ENCODE peak calls at places on chromosomes 6 and 20, in eight cellular contexts. One of them, this sample, is unnamed.
A peak's percentile ranks its signal among the peaks of the same experiment; 100 is the strongest.

GRCh38 chr20:4898282-4898681 is 103.0 kb downstream of the SLC23A2 start:
- DNase-seq in SW480: peak; percentile 96
- DNase-seq in NCI-H524: no peak
- DNase-seq in activated CD4-positive, alpha-beta T cell treated with anti-CD3 and anti-CD28 coated beads, Interleukin-2, amount 50 U/mL, for 24 hours: no peak
- DNase-seq in A673: no peak
- DNase-seq in Daoy: peak; percentile 81
- DNase-seq in activated T-cell treated with anti-CD3 and anti-CD28 coated beads, Interleukin-2, amount 50 U/mL, for 72 hours: no peak
- DNase-seq in effector memory CD4-positive, alpha-beta T cell: no peak
- DNase-seq in this sample: no peak

GRCh38 chr6:296151-297122 is 4.2 kb downstream of the DUSP22 start:
- DNase-seq in activated CD4-positive, alpha-beta T cell treated with anti-CD3 and anti-CD28 coated beads, Interleukin-2, amount 50 U/mL, for 24 hours: no peak
- DNase-seq in A673: no peak
- DNase-seq in effector memory CD4-positive, alpha-beta T cell: no peak
- DNase-seq in Daoy: peak; percentile 71
- DNase-seq in activated T-cell treated with anti-CD3 and anti-CD28 coated beads, Interleukin-2, amount 50 U/mL, for 72 hours: peak; percentile 27
- DNase-seq in NCI-H524: no peak
- DNase-seq in SW480: no peak
- DNase-seq in this sample: no peak

GRCh38 chr20:19968488-19969073 is 48.6 kb upstream of the NAA20 start:
- DNase-seq in SW480: peak; percentile 99
- DNase-seq in activated T-cell treated with anti-CD3 and anti-CD28 coated beads, Interleukin-2, amount 50 U/mL, for 72 hours: no peak
- DNase-seq in activated CD4-positive, alpha-beta T cell treated with anti-CD3 and anti-CD28 coated beads, Interleukin-2, amount 50 U/mL, for 24 hours: no peak
- DNase-seq in effector memory CD4-positive, alpha-beta T cell: no peak
- DNase-seq in A673: no peak
- DNase-seq in NCI-H524: no peak
- DNase-seq in Daoy: no peak
- DNase-seq in this sample: no peak

GRCh38 chr6:88165087-88165876 is 865 bp downstream of the CNR1 start:
- DNase-seq in activated T-cell treated with anti-CD3 and anti-CD28 coated beads, Interleukin-2, amount 50 U/mL, for 72 hours: no peak
- DNase-seq in activated CD4-positive, alpha-beta T cell treated with anti-CD3 and anti-CD28 coated beads, Interleukin-2, amount 50 U/mL, for 24 hours: no peak
- DNase-seq in effector memory CD4-positive, alpha-beta T cell: no peak
- DNase-seq in Daoy: no peak
- DNase-seq in NCI-H524: peak; percentile 56
- DNase-seq in A673: no peak
- DNase-seq in SW480: no peak
- DNase-seq in this sample: no peak

GRCh38 chr6:67854098-67854497 is 781.0 kb upstream of the ADGRB3 start:
- DNase-seq in effector memory CD4-positive, alpha-beta T cell: no peak
- DNase-seq in A673: no peak
- DNase-seq in Daoy: no peak
- DNase-seq in SW480: no peak
- DNase-seq in NCI-H524: no peak
- DNase-seq in activated T-cell treated with anti-CD3 and anti-CD28 coated beads, Interleukin-2, amount 50 U/mL, for 72 hours: no peak
- DNase-seq in activated CD4-positive, alpha-beta T cell treated with anti-CD3 and anti-CD28 coated beads, Interleukin-2, amount 50 U/mL, for 24 hours: no peak
- DNase-seq in this sample: no peak

GRCh38 chr6:140052757-140053729 is 678.6 kb upstream of the CITED2 start:
- DNase-seq in activated CD4-positive, alpha-beta T cell treated with anti-CD3 and anti-CD28 coated beads, Interleukin-2, amount 50 U/mL, for 24 hours: no peak
- DNase-seq in activated T-cell treated with anti-CD3 and anti-CD28 coated beads, Interleukin-2, amount 50 U/mL, for 72 hours: no peak
- DNase-seq in A673: peak; percentile 79
- DNase-seq in effector memory CD4-positive, alpha-beta T cell: no peak
- DNase-seq in SW480: no peak
- DNase-seq in Daoy: peak; percentile 36
- DNase-seq in NCI-H524: peak; percentile 47
- DNase-seq in this sample: no peak

GRCh38 chr6:10451828-10452509 is 37.1 kb upstream of the TFAP2A start:
- DNase-seq in effector memory CD4-positive, alpha-beta T cell: no peak
- DNase-seq in NCI-H524: no peak
- DNase-seq in activated T-cell treated with anti-CD3 and anti-CD28 coated beads, Interleukin-2, amount 50 U/mL, for 72 hours: no peak
- DNase-seq in SW480: peak; percentile 59
- DNase-seq in Daoy: peak; percentile 99
- DNase-seq in activated CD4-positive, alpha-beta T cell treated with anti-CD3 and anti-CD28 coated beads, Interleukin-2, amount 50 U/mL, for 24 hours: no peak
- DNase-seq in A673: peak; percentile 73
- DNase-seq in this sample: no peak

GRCh38 chr6:93305088-93305487 is 114.3 kb downstream of the EPHA7 start:
- DNase-seq in activated CD4-positive, alpha-beta T cell treated with anti-CD3 and anti-CD28 coated beads, Interleukin-2, amount 50 U/mL, for 24 hours: no peak
- DNase-seq in Daoy: no peak
- DNase-seq in A673: no peak
- DNase-seq in activated T-cell treated with anti-CD3 and anti-CD28 coated beads, Interleukin-2, amount 50 U/mL, for 72 hours: no peak
- DNase-seq in effector memory CD4-positive, alpha-beta T cell: no peak
- DNase-seq in NCI-H524: no peak
- DNase-seq in SW480: no peak
- DNase-seq in this sample: no peak

GRCh38 chr20:15196580-15197255 is 859.3 kb upstream of the FLRT3 start:
- DNase-seq in Daoy: no peak
- DNase-seq in SW480: no peak
- DNase-seq in A673: no peak
- DNase-seq in activated T-cell treated with anti-CD3 and anti-CD28 coated beads, Interleukin-2, amount 50 U/mL, for 72 hours: no peak
- DNase-seq in effector memory CD4-positive, alpha-beta T cell: no peak
- DNase-seq in activated CD4-positive, alpha-beta T cell treated with anti-CD3 and anti-CD28 coated beads, Interleukin-2, amount 50 U/mL, for 24 hours: no peak
- DNase-seq in NCI-H524: peak; percentile 50
- DNase-seq in this sample: no peak

GRCh38 chr6:159193923-159194322 is 24.7 kb downstream of the FNDC1 start:
- DNase-seq in Daoy: no peak
- DNase-seq in SW480: no peak
- DNase-seq in activated T-cell treated with anti-CD3 and anti-CD28 coated beads, Interleukin-2, amount 50 U/mL, for 72 hours: no peak
- DNase-seq in NCI-H524: no peak
- DNase-seq in effector memory CD4-positive, alpha-beta T cell: no peak
- DNase-seq in activated CD4-positive, alpha-beta T cell treated with anti-CD3 and anti-CD28 coated beads, Interleukin-2, amount 50 U/mL, for 24 hours: no peak
- DNase-seq in A673: no peak
- DNase-seq in this sample: no peak

GRCh38 chr6:107180114-107180513 is 64.8 kb upstream of the BEND3 start:
- DNase-seq in activated T-cell treated with anti-CD3 and anti-CD28 coated beads, Interleukin-2, amount 50 U/mL, for 72 hours: no peak
- DNase-seq in Daoy: no peak
- DNase-seq in NCI-H524: no peak
- DNase-seq in effector memory CD4-positive, alpha-beta T cell: no peak
- DNase-seq in SW480: no peak
- DNase-seq in activated CD4-positive, alpha-beta T cell treated with anti-CD3 and anti-CD28 coated beads, Interleukin-2, amount 50 U/mL, for 24 hours: no peak
- DNase-seq in A673: no peak
- DNase-seq in this sample: no peak

GRCh38 chr20:13913517-13913916 is 76.9 kb downstream of the SEL1L2 start:
- DNase-seq in Daoy: no peak
- DNase-seq in SW480: no peak
- DNase-seq in A673: no peak
- DNase-seq in activated T-cell treated with anti-CD3 and anti-CD28 coated beads, Interleukin-2, amount 50 U/mL, for 72 hours: no peak
- DNase-seq in NCI-H524: no peak
- DNase-seq in effector memory CD4-positive, alpha-beta T cell: no peak
- DNase-seq in activated CD4-positive, alpha-beta T cell treated with anti-CD3 and anti-CD28 coated beads, Interleukin-2, amount 50 U/mL, for 24 hours: no peak
- DNase-seq in this sample: no peak

GRCh38 chr6:63739094-63739687 is 103.6 kb downstream of the PHF3 start:
- DNase-seq in activated T-cell treated with anti-CD3 and anti-CD28 coated beads, Interleukin-2, amount 50 U/mL, for 72 hours: no peak
- DNase-seq in SW480: no peak
- DNase-seq in Daoy: no peak
- DNase-seq in A673: no peak
- DNase-seq in effector memory CD4-positive, alpha-beta T cell: no peak
- DNase-seq in NCI-H524: no peak
- DNase-seq in activated CD4-positive, alpha-beta T cell treated with anti-CD3 and anti-CD28 coated beads, Interleukin-2, amount 50 U/mL, for 24 hours: no peak
- DNase-seq in this sample: no peak

GRCh38 chr6:106097368-106098231 is 11.5 kb downstream of the PRDM1 start:
- DNase-seq in NCI-H524: no peak
- DNase-seq in SW480: peak; percentile 67
- DNase-seq in effector memory CD4-positive, alpha-beta T cell: peak; percentile 35
- DNase-seq in activated T-cell treated with anti-CD3 and anti-CD28 coated beads, Interleukin-2, amount 50 U/mL, for 72 hours: peak; percentile 56
- DNase-seq in Daoy: no peak
- DNase-seq in A673: peak; percentile 14
- DNase-seq in activated CD4-positive, alpha-beta T cell treated with anti-CD3 and anti-CD28 coated beads, Interleukin-2, amount 50 U/mL, for 24 hours: no peak
- DNase-seq in this sample: peak; percentile 17

GRCh38 chr6:81753709-81754678 is 1.5 kb upstream of the TENT5A start:
- DNase-seq in NCI-H524: peak; percentile 78
- DNase-seq in A673: peak; percentile 80
- DNase-seq in activated T-cell treated with anti-CD3 and anti-CD28 coated beads, Interleukin-2, amount 50 U/mL, for 72 hours: peak; percentile 90
- DNase-seq in activated CD4-positive, alpha-beta T cell treated with anti-CD3 and anti-CD28 coated beads, Interleukin-2, amount 50 U/mL, for 24 hours: peak; percentile 78
- DNase-seq in SW480: peak; percentile 67
- DNase-seq in effector memory CD4-positive, alpha-beta T cell: peak; percentile 60
- DNase-seq in Daoy: peak; percentile 79
- DNase-seq in this sample: peak; percentile 60

GRCh38 chr20:24742436-24742835 is 206.6 kb upstream of the CST7 start:
- DNase-seq in A673: no peak
- DNase-seq in NCI-H524: no peak
- DNase-seq in Daoy: no peak
- DNase-seq in SW480: no peak
- DNase-seq in activated CD4-positive, alpha-beta T cell treated with anti-CD3 and anti-CD28 coated beads, Interleukin-2, amount 50 U/mL, for 24 hours: no peak
- DNase-seq in activated T-cell treated with anti-CD3 and anti-CD28 coated beads, Interleukin-2, amount 50 U/mL, for 72 hours: no peak
- DNase-seq in effector memory CD4-positive, alpha-beta T cell: no peak
- DNase-seq in this sample: no peak

GRCh38 chr20:57378646-57379262 is 12.4 kb upstream of the RBM38 start:
- DNase-seq in NCI-H524: no peak
- DNase-seq in A673: no peak
- DNase-seq in activated T-cell treated with anti-CD3 and anti-CD28 coated beads, Interleukin-2, amount 50 U/mL, for 72 hours: no peak
- DNase-seq in effector memory CD4-positive, alpha-beta T cell: no peak
- DNase-seq in Daoy: no peak
- DNase-seq in SW480: no peak
- DNase-seq in activated CD4-positive, alpha-beta T cell treated with anti-CD3 and anti-CD28 coated beads, Interleukin-2, amount 50 U/mL, for 24 hours: no peak
- DNase-seq in this sample: no peak

GRCh38 chr6:135344526-135344925 is 153.0 kb downstream of the AHI1 start:
- DNase-seq in effector memory CD4-positive, alpha-beta T cell: no peak
- DNase-seq in A673: no peak
- DNase-seq in activated T-cell treated with anti-CD3 and anti-CD28 coated beads, Interleukin-2, amount 50 U/mL, for 72 hours: no peak
- DNase-seq in SW480: no peak
- DNase-seq in NCI-H524: no peak
- DNase-seq in Daoy: no peak
- DNase-seq in activated CD4-positive, alpha-beta T cell treated with anti-CD3 and anti-CD28 coated beads, Interleukin-2, amount 50 U/mL, for 24 hours: no peak
- DNase-seq in this sample: no peak

GRCh38 chr6:162343196-162343901 is 384.2 kb downstream of the PRKN start:
- DNase-seq in Daoy: no peak
- DNase-seq in A673: no peak
- DNase-seq in NCI-H524: no peak
- DNase-seq in activated CD4-positive, alpha-beta T cell treated with anti-CD3 and anti-CD28 coated beads, Interleukin-2, amount 50 U/mL, for 24 hours: no peak
- DNase-seq in SW480: no peak
- DNase-seq in activated T-cell treated with anti-CD3 and anti-CD28 coated beads, Interleukin-2, amount 50 U/mL, for 72 hours: no peak
- DNase-seq in effector memory CD4-positive, alpha-beta T cell: no peak
- DNase-seq in this sample: no peak

GRCh38 chr6:77474286-77474956 is 11.1 kb upstream of the HTR1B start:
- DNase-seq in A673: no peak
- DNase-seq in SW480: no peak
- DNase-seq in NCI-H524: no peak
- DNase-seq in activated CD4-positive, alpha-beta T cell treated with anti-CD3 and anti-CD28 coated beads, Interleukin-2, amount 50 U/mL, for 24 hours: no peak
- DNase-seq in Daoy: no peak
- DNase-seq in effector memory CD4-positive, alpha-beta T cell: no peak
- DNase-seq in activated T-cell treated with anti-CD3 and anti-CD28 coated beads, Interleukin-2, amount 50 U/mL, for 72 hours: no peak
- DNase-seq in this sample: no peak

GRCh38 chr6:25397406-25397805 is 118.2 kb downstream of the CARMIL1 start:
- DNase-seq in A673: no peak
- DNase-seq in effector memory CD4-positive, alpha-beta T cell: no peak
- DNase-seq in NCI-H524: no peak
- DNase-seq in Daoy: no peak
- DNase-seq in activated T-cell treated with anti-CD3 and anti-CD28 coated beads, Interleukin-2, amount 50 U/mL, for 72 hours: no peak
- DNase-seq in activated CD4-positive, alpha-beta T cell treated with anti-CD3 and anti-CD28 coated beads, Interleukin-2, amount 50 U/mL, for 24 hours: no peak
- DNase-seq in SW480: no peak
- DNase-seq in this sample: no peak

GRCh38 chr6:28167068-28167467 is 25.4 kb downstream of the ZKSCAN8 start:
- DNase-seq in activated CD4-positive, alpha-beta T cell treated with anti-CD3 and anti-CD28 coated beads, Interleukin-2, amount 50 U/mL, for 24 hours: no peak
- DNase-seq in NCI-H524: no peak
- DNase-seq in A673: no peak
- DNase-seq in effector memory CD4-positive, alpha-beta T cell: no peak
- DNase-seq in activated T-cell treated with anti-CD3 and anti-CD28 coated beads, Interleukin-2, amount 50 U/mL, for 72 hours: no peak
- DNase-seq in SW480: no peak
- DNase-seq in Daoy: peak; percentile 39
- DNase-seq in this sample: no peak

GRCh38 chr6:42783177-42783875 is 1.5 kb downstream of the BICRAL start:
- DNase-seq in Daoy: peak; percentile 85
- DNase-seq in activated CD4-positive, alpha-beta T cell treated with anti-CD3 and anti-CD28 coated beads, Interleukin-2, amount 50 U/mL, for 24 hours: peak; percentile 61
- DNase-seq in SW480: peak; percentile 44
- DNase-seq in effector memory CD4-positive, alpha-beta T cell: peak; percentile 61
- DNase-seq in A673: peak; percentile 84
- DNase-seq in activated T-cell treated with anti-CD3 and anti-CD28 coated beads, Interleukin-2, amount 50 U/mL, for 72 hours: peak; percentile 75
- DNase-seq in NCI-H524: peak; percentile 71
- DNase-seq in this sample: peak; percentile 75

GRCh38 chr20:57667924-57668782 is 41.7 kb downstream of the PMEPA1 start:
- DNase-seq in effector memory CD4-positive, alpha-beta T cell: no peak
- DNase-seq in NCI-H524: no peak
- DNase-seq in SW480: no peak
- DNase-seq in Daoy: no peak
- DNase-seq in A673: no peak
- DNase-seq in activated T-cell treated with anti-CD3 and anti-CD28 coated beads, Interleukin-2, amount 50 U/mL, for 72 hours: no peak
- DNase-seq in activated CD4-positive, alpha-beta T cell treated with anti-CD3 and anti-CD28 coated beads, Interleukin-2, amount 50 U/mL, for 24 hours: no peak
- DNase-seq in this sample: no peak

GRCh38 chr6:42454428-42454791 is 2.7 kb upstream of the TRERF1 start:
- DNase-seq in SW480: no peak
- DNase-seq in activated CD4-positive, alpha-beta T cell treated with anti-CD3 and anti-CD28 coated beads, Interleukin-2, amount 50 U/mL, for 24 hours: no peak
- DNase-seq in activated T-cell treated with anti-CD3 and anti-CD28 coated beads, Interleukin-2, amount 50 U/mL, for 72 hours: no peak
- DNase-seq in A673: no peak
- DNase-seq in effector memory CD4-positive, alpha-beta T cell: no peak
- DNase-seq in NCI-H524: no peak
- DNase-seq in Daoy: peak; percentile 9
- DNase-seq in this sample: no peak

GRCh38 chr6:134046054-134046453 is 6.4 kb downstream of the SLC2A12 start:
- DNase-seq in A673: peak; percentile 45
- DNase-seq in activated CD4-positive, alpha-beta T cell treated with anti-CD3 and anti-CD28 coated beads, Interleukin-2, amount 50 U/mL, for 24 hours: no peak
- DNase-seq in activated T-cell treated with anti-CD3 and anti-CD28 coated beads, Interleukin-2, amount 50 U/mL, for 72 hours: no peak
- DNase-seq in Daoy: peak; percentile 26
- DNase-seq in NCI-H524: no peak
- DNase-seq in effector memory CD4-positive, alpha-beta T cell: no peak
- DNase-seq in SW480: no peak
- DNase-seq in this sample: no peak

GRCh38 chr20:51428451-51429143 is 113.9 kb downstream of the NFATC2 start:
- DNase-seq in SW480: no peak
- DNase-seq in effector memory CD4-positive, alpha-beta T cell: no peak
- DNase-seq in activated T-cell treated with anti-CD3 and anti-CD28 coated beads, Interleukin-2, amount 50 U/mL, for 72 hours: no peak
- DNase-seq in NCI-H524: no peak
- DNase-seq in Daoy: no peak
- DNase-seq in A673: no peak
- DNase-seq in activated CD4-positive, alpha-beta T cell treated with anti-CD3 and anti-CD28 coated beads, Interleukin-2, amount 50 U/mL, for 24 hours: no peak
- DNase-seq in this sample: no peak

GRCh38 chr6:72248621-72249020 is 362.3 kb downstream of the RIMS1 start:
- DNase-seq in activated CD4-positive, alpha-beta T cell treated with anti-CD3 and anti-CD28 coated beads, Interleukin-2, amount 50 U/mL, for 24 hours: no peak
- DNase-seq in activated T-cell treated with anti-CD3 and anti-CD28 coated beads, Interleukin-2, amount 50 U/mL, for 72 hours: no peak
- DNase-seq in Daoy: no peak
- DNase-seq in NCI-H524: no peak
- DNase-seq in effector memory CD4-positive, alpha-beta T cell: no peak
- DNase-seq in A673: no peak
- DNase-seq in SW480: no peak
- DNase-seq in this sample: no peak

GRCh38 chr6:21382821-21383455 is 210.6 kb upstream of the SOX4 start:
- DNase-seq in A673: no peak
- DNase-seq in activated T-cell treated with anti-CD3 and anti-CD28 coated beads, Interleukin-2, amount 50 U/mL, for 72 hours: no peak
- DNase-seq in SW480: peak; percentile 96
- DNase-seq in effector memory CD4-positive, alpha-beta T cell: no peak
- DNase-seq in Daoy: no peak
- DNase-seq in NCI-H524: no peak
- DNase-seq in activated CD4-positive, alpha-beta T cell treated with anti-CD3 and anti-CD28 coated beads, Interleukin-2, amount 50 U/mL, for 24 hours: no peak
- DNase-seq in this sample: no peak

GRCh38 chr20:23622839-23623343 is 14.9 kb downstream of the CST3 start:
- DNase-seq in SW480: peak; percentile 100
- DNase-seq in Daoy: peak; percentile 83
- DNase-seq in activated T-cell treated with anti-CD3 and anti-CD28 coated beads, Interleukin-2, amount 50 U/mL, for 72 hours: no peak
- DNase-seq in A673: peak; percentile 55
- DNase-seq in activated CD4-positive, alpha-beta T cell treated with anti-CD3 and anti-CD28 coated beads, Interleukin-2, amount 50 U/mL, for 24 hours: no peak
- DNase-seq in effector memory CD4-positive, alpha-beta T cell: no peak
- DNase-seq in NCI-H524: peak; percentile 60
- DNase-seq in this sample: no peak

This sample was measured in T-helper 9 cell.